ENCODE peak calls at places on chromosomes 7 and 10, in ten cellular contexts. X, T, G, U, W, Y, D, H, O and Z are unnamed samples.

GRCh38 chr10:14126697-14127440 is 203.9 kb downstream of the FRMD4A start:
- DNase-seq in G (no peak), U (no peak), D (peak), T (no peak), O (no peak), X (peak), H (no peak), W (no peak), Y (no peak), Z (no peak)

GRCh38 chr10:58897708-58898107 is 278.7 kb upstream of the PHYHIPL start:
- DNase-seq in O (no peak), T (no peak), X (no peak), D (no peak), W (no peak), H (no peak), U (no peak), G (no peak), Y (no peak), Z (no peak)

GRCh38 chr10:42896735-42897134 is 114.1 kb downstream of the BMS1 start:
- DNase-seq in G (no peak), X (no peak), Y (no peak), D (no peak), U (no peak), H (no peak), T (no peak), W (no peak), O (no peak), Z (no peak)

GRCh38 chr10:70348228-70348850 is 34.1 kb downstream of the LRRC20 start:
- DNase-seq in O (no peak), X (no peak), W (no peak), G (no peak), Y (peak), H (no peak), D (peak), U (peak), T (peak), Z (no peak)

GRCh38 chr7:128693373-128694015 is 21.4 kb downstream of the GARIN1A start:
- DNase-seq in T (no peak), U (no peak), Y (no peak), W (no peak), O (no peak), G (no peak), H (no peak), X (no peak), D (no peak), Z (no peak)

GRCh38 chr10:28975891-28976471 is 298.7 kb downstream of the BAMBI start:
- DNase-seq in X (no peak), Y (no peak), U (no peak), G (no peak), H (no peak), O (no peak), D (no peak), W (no peak), T (no peak), Z (no peak)

GRCh38 chr7:111232249-111233084 is 141.5 kb downstream of the LRRN3 start:
- DNase-seq in T (no peak), G (no peak), H (no peak), X (peak), D (peak), Y (no peak), O (no peak), W (no peak), U (no peak), Z (no peak)

GRCh38 chr7:24732646-24733413 is 24.4 kb downstream of the GSDME start:
- DNase-seq in X (peak), G (no peak), T (no peak), O (no peak), W (no peak), D (no peak), Y (no peak), U (no peak), H (no peak), Z (no peak)

GRCh38 chr7:135713836-135714470 is 14.0 kb downstream of the SLC13A4 start:
- DNase-seq in W (no peak), H (no peak), O (no peak), T (no peak), G (no peak), U (no peak), D (no peak), X (no peak), Y (no peak), Z (no peak)

GRCh38 chr7:39016609-39017008 is 38.9 kb downstream of the POU6F2 start:
- DNase-seq in G (no peak), U (peak), W (no peak), T (no peak), X (peak), Y (no peak), O (no peak), D (no peak), H (no peak), Z (no peak)

GRCh38 chr7:86123476-86123875 is 520.2 kb upstream of the GRM3 start:
- DNase-seq in Y (no peak), X (no peak), W (no peak), U (no peak), D (no peak), G (no peak), T (no peak), O (no peak), H (no peak), Z (no peak)

GRCh38 chr7:4712371-4713182 is 30.5 kb downstream of the FOXK1 start:
- DNase-seq in O (no peak), D (no peak), U (no peak), Y (no peak), T (no peak), X (peak), G (no peak), W (no peak), H (no peak), Z (no peak)

GRCh38 chr10:5963591-5963990 is 13.8 kb downstream of the IL15RA start:
- DNase-seq in U (no peak), D (no peak), H (peak), W (no peak), T (no peak), Y (no peak), O (no peak), X (no peak), G (no peak), Z (peak)

GRCh38 chr10:21334891-21335696 is 190.4 kb downstream of the SKIDA1 start:
- DNase-seq in G (no peak), O (peak), D (peak), X (peak), W (peak), H (no peak), Y (peak), U (no peak), T (no peak), Z (no peak)

GRCh38 chr7:66013938-66014337 is 31.9 kb upstream of the GUSB start:
- DNase-seq in Y (no peak), X (no peak), G (no peak), D (peak), U (no peak), W (no peak), T (no peak), H (peak), O (no peak), Z (no peak)

GRCh38 chr7:142440219-142441073 is 182.6 kb upstream of the PRSS58 start:
- DNase-seq in O (no peak), U (no peak), H (no peak), W (no peak), X (peak), D (peak), T (no peak), Y (no peak), G (no peak), Z (no peak)

GRCh38 chr7:96833701-96834453 is 124.2 kb upstream of the SEM1 start:
- DNase-seq in H (no peak), Y (no peak), D (peak), X (no peak), W (no peak), G (no peak), U (no peak), T (no peak), O (no peak), Z (no peak)

GRCh38 chr7:106640368-106641141 is 20.4 kb downstream of the CCDC71L start:
- DNase-seq in X (no peak), G (no peak), Y (no peak), U (no peak), H (no peak), D (peak), O (no peak), T (no peak), W (no peak), Z (no peak)

GRCh38 chr7:7438851-7439250 is 96.8 kb downstream of the COL28A1 start:
- DNase-seq in T (no peak), W (no peak), X (peak), G (no peak), D (peak), Y (no peak), H (no peak), O (no peak), U (no peak), Z (no peak)

GRCh38 chr10:62306663-62307062 is 38.0 kb upstream of the RTKN2 start:
- DNase-seq in O (no peak), D (no peak), H (no peak), Y (peak), U (no peak), X (no peak), W (no peak), G (peak), T (no peak), Z (peak)

GRCh38 chr7:112938895-112939588 is 147.6 kb downstream of the GPR85 start:
- DNase-seq in D (peak), G (no peak), W (no peak), X (no peak), T (no peak), Y (peak), O (peak), U (peak), H (peak), Z (peak)

GRCh38 chr7:112069879-112070321 is 136.3 kb downstream of the DOCK4 start:
- DNase-seq in H (no peak), W (no peak), O (no peak), T (no peak), U (no peak), G (no peak), X (no peak), Y (no peak), D (peak), Z (no peak)

GRCh38 chr7:157457355-157458253 is 120.8 kb downstream of the DNAJB6 start:
- DNase-seq in X (peak), Y (peak), O (no peak), G (no peak), U (no peak), D (no peak), W (no peak), T (no peak), H (no peak), Z (peak)

GRCh38 chr7:73704640-73705550 is 14.6 kb downstream of the STX1A start:
- DNase-seq in O (no peak), Y (no peak), T (no peak), D (no peak), G (no peak), U (no peak), W (no peak), H (no peak), X (peak), Z (no peak)

GRCh38 chr10:128568979-128569378 is 442.8 kb upstream of the MKI67 start:
- DNase-seq in G (no peak), T (no peak), O (no peak), W (no peak), Y (no peak), X (no peak), H (no peak), U (no peak), D (no peak), Z (no peak)

GRCh38 chr10:16192337-16192736 is 244.5 kb upstream of the PTER start:
- DNase-seq in H (no peak), W (no peak), D (no peak), T (no peak), O (no peak), U (no peak), Y (no peak), X (no peak), G (no peak), Z (no peak)

GRCh38 chr7:36048141-36048901 is 104.7 kb upstream of the EEPD1 start:
- DNase-seq in Y (no peak), O (no peak), T (no peak), H (peak), D (no peak), X (peak), U (no peak), G (no peak), W (peak), Z (no peak)

GRCh38 chr7:6228363-6228762 is 44.1 kb downstream of the CYTH3 start:
- DNase-seq in W (no peak), Y (no peak), T (no peak), X (no peak), G (no peak), U (no peak), H (no peak), D (peak), O (peak), Z (no peak)

GRCh38 chr7:28926871-28927597 is 31.1 kb downstream of the TRIL start:
- DNase-seq in D (peak), U (peak), W (peak), X (peak), H (peak), G (peak), T (peak), Y (peak), O (peak), Z (peak)
- H3K27ac ChIP-seq in D (no peak), U (no peak), W (no peak), X (no peak), H (no peak), G (no peak), T (no peak), Y (peak), O (peak), Z (no peak)

DNA sequence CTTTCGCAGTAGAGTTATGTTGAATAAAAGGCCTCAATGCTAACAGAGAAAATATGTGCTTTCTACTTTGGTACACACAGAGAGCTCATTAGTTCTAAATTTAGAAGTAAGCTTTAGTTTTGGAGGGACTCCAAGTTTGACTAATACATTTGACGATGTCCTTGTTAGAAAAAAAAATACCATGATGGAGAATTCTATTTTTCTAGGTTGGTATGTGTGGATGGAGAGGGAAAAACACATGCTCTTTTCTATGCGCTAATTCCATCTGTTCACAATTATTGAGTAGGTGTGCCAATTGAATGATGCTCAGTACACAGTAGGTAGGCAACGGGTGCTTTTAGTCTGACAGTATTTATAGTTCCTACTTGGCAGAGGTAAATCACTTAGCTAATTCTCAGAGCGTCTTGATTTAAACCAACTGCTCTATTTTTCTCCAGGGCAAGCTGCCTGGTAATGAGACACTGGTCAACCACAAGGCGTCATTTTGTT is 327.2 kb upstream of the AKR1E2 start:
- DNase-seq in U (no peak), G (no peak), W (no peak), D (peak), X (no peak), Y (no peak), T (no peak), O (no peak), H (no peak), Z (no peak)
- H3K27ac ChIP-seq in U (no peak), G (no peak), W (peak), D (no peak), X (no peak), Y (peak), T (no peak), O (peak), H (peak), Z (peak)

DNA sequence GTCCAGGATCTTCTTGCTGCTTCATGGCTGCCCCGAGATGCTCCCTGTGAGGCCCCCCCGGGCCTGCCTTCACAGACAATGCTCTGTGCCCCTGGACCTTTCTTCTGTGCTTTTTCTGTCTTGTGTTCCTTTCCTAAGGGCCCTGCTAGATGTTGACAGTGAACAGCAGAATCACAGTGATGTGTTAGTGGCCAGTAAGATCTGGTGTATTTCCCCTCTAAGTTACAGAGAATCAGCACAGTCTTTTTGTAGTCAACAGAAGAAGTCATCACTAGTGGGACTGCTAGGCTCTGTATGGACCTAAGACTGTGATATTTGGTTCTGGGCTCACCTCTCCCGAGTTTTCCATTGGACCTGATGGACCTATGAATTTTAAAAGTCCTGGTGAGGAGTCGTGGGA is 194.6 kb downstream of the CELF2 start:
- DNase-seq in U (no peak), T (no peak), W (no peak), Y (no peak), O (no peak), G (no peak), H (no peak), X (no peak), D (peak), Z (no peak)
- H3K27ac ChIP-seq in U (no peak), T (no peak), W (no peak), Y (no peak), O (no peak), G (peak), H (no peak), X (no peak), D (no peak), Z (no peak)

GRCh38 chr10:132595021-132595420 is 57.4 kb downstream of the INPP5A start:
- DNase-seq in U (no peak), X (no peak), G (no peak), H (no peak), W (no peak), O (no peak), D (no peak), T (no peak), Y (peak), Z (no peak)

GRCh38 chr10:132593900-132594876 is 56.6 kb downstream of the INPP5A start:
- DNase-seq in O (no peak), G (no peak), X (no peak), H (no peak), Y (peak), D (no peak), W (no peak), T (no peak), U (no peak), Z (no peak)

GRCh38 chr10:132591166-132591971 is 53.8 kb downstream of the INPP5A start:
- DNase-seq in U (peak), H (peak), W (peak), X (peak), O (peak), D (peak), Y (no peak), G (no peak), T (no peak), Z (peak)

GRCh38 chr10:132590752-132591121 is 53.1 kb downstream of the INPP5A start:
- DNase-seq in W (no peak), X (no peak), O (no peak), U (no peak), T (no peak), G (no peak), Y (no peak), D (no peak), H (no peak), Z (no peak)

GRCh38 chr10:132592790-132593788 is 55.5 kb downstream of the INPP5A start:
- DNase-seq in W (no peak), U (no peak), D (peak), X (no peak), Y (peak), G (no peak), T (no peak), O (no peak), H (no peak), Z (no peak)
- H3K27ac ChIP-seq in W (peak), U (no peak), D (peak), X (no peak), Y (peak), G (peak), T (no peak), O (no peak), H (peak), Z (no peak)

GRCh38 chr7:41733063-41733398 is 30.1 kb upstream of the INHBA start:
- DNase-seq in T (no peak), U (no peak), D (peak), O (no peak), W (no peak), Y (no peak), H (no peak), X (peak), G (no peak), Z (no peak)
- H3K27ac ChIP-seq in T (no peak), U (no peak), D (no peak), O (no peak), W (no peak), Y (no peak), H (no peak), X (no peak), G (no peak), Z (no peak)

GRCh38 chr7:47258798-47259197 is 323.1 kb downstream of the TNS3 start:
- DNase-seq in U (no peak), O (no peak), X (no peak), D (no peak), H (no peak), Y (no peak), W (no peak), G (no peak), T (no peak), Z (no peak)
- H3K27ac ChIP-seq in U (no peak), O (no peak), X (no peak), D (no peak), H (no peak), Y (no peak), W (no peak), G (no peak), T (no peak), Z (no peak)

DNA sequence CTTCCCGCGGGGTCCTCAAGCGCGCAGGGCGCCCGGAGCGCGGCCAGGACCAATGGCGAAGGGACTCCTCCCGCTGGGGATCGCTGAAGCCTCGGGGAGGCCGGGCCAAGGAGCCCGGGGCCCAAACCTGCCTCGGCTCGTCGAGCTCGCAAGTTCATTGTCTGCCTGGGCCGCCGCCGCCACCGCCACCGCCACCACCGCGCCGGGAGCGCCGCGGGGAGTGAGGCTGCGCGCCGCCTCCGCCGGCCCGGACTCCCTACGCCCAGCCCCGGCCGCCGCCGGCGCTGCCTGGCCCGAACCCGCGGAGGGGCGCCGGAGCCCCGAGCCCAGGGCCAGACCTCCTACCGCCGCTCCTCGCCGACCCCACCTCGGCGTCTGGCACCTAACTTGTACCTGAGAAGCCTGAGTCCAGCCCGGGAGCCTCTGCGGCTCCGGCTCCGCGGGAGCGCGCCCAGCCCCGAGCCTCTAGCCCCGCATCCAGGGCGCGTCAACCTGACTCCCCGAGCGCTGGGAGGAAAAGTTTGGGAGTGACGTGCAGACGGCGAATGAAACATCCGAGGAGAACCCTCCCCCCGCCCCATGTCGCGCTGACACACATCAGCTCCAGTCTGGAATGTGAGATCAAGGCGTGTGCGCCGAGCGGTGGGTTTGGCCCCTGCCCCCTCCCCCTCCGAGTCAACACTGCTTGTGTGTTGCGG is at the start of gene CHST15:
- DNase-seq in Y (no peak), D (peak), W (no peak), O (peak), X (peak), H (peak), G (no peak), U (peak), T (no peak), Z (peak)
- H3K27ac ChIP-seq in Y (peak), D (no peak), W (peak), O (peak), X (peak), H (peak), G (no peak), U (peak), T (no peak), Z (peak)

DNA sequence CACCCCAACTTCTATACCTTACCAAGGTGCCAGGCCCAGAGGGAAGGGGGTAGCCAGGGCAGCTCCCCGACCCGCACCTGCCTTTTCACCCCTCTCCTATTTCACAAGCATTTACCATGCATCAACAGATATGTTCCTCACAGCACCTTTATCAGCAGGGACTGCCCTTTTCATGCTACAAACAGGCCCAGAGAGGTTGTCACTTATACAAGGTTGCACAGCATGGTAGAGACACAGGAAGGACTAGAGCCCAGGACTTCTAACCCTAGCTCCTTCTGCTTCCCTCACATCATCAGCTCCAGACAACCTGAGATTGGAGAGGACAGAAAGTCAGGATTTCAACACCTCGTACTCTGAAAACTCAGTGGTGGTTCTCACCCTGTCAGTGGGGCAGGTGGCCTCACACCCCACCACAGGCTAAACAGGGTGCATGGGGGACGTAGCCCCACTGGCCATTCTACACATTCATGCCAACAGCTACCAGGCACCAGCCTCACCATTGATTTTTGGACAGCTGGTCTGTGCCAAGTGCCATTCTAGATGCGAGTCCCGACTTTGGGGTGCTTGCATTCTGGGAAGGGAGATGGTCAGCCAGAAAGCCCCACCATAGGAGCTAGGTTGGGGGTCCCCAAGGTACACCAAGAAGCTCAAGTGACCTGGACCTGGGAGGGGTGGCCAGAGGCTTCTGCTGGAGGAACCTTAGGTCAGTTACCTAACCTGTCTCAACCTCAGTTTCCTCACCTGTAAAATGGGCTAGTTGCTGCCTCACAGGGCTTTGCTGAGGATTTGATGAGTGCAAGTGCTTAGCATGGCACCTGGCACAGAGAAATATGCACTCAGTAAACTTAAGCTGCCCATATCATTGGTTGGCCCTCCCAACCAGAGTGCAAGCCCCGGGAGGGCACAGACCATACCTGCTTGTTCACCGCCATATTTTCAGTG is 38.4 kb downstream of the CHST3 start:
- DNase-seq in U (no peak), Y (no peak), O (no peak), T (no peak), X (no peak), D (no peak), H (no peak), W (no peak), G (no peak), Z (no peak)
- H3K27ac ChIP-seq in U (no peak), Y (no peak), O (no peak), T (no peak), X (no peak), D (no peak), H (no peak), W (no peak), G (no peak), Z (no peak)